ENCODE peak calls at places on chromosomes 16 and 17, in four cellular contexts. T is AG04449, H is amygdala, Z is T-helper 1 cell. C is an unnamed sample.

GRCh38 chr17:16443390-16444257 is 28.3 kb downstream of the TRPV2 start:
- DNase-seq in T (no peak), H (no peak), Z (no peak), C (no peak)

GRCh38 chr17:7445011-7445927 is at the start of gene CHRNB1:
- DNase-seq in T (no peak), H (peak), Z (no peak), C (no peak)

GRCh38 chr17:28567604-28568003 is 3.7 kb downstream of the PIGS start:
- DNase-seq in T (no peak), H (no peak), Z (no peak), C (no peak)

GRCh38 chr16:85601730-85602401 is 11.3 kb upstream of the GSE1 start:
- DNase-seq in T (no peak), H (no peak), Z (no peak), C (no peak)

GRCh38 chr17:512926-513325 is 160.3 kb upstream of the RPH3AL start:
- DNase-seq in T (no peak), H (no peak), Z (no peak), C (peak)

GRCh38 chr17:10843806-10844205 is 5.9 kb upstream of the PIRT start:
- DNase-seq in T (no peak), H (no peak), Z (no peak), C (no peak)

GRCh38 chr16:53893731-53894435 is 189.9 kb downstream of the FTO start:
- DNase-seq in T (no peak), H (no peak), Z (no peak), C (peak)

GRCh38 chr17:9148908-9149536 is 127.7 kb downstream of the NTN1 start:
- DNase-seq in T (no peak), H (no peak), Z (no peak), C (no peak)

GRCh38 chr17:45270828-45271418 is 9.0 kb upstream of the SPATA32 start:
- DNase-seq in T (no peak), H (no peak), Z (peak), C (no peak)

GRCh38 chr17:64073771-64074703 is 53.6 kb upstream of the ICAM2 start:
- DNase-seq in T (no peak), H (no peak), Z (no peak), C (no peak)